ENCODE peak calls at places on chromosomes 12 and 14, in eight cellular contexts. One of them, this sample, is unnamed.
A peak's percentile ranks its signal among the peaks of the same experiment; 100 is the strongest.

GRCh38 chr14:24389266-24389855 is 9.4 kb upstream of the NYNRIN start:
- DNase-seq in nephron progenitor cell: no peak
- DNase-seq in thoracic aorta: no peak
- DNase-seq in fibroblast of pulmonary artery: peak; percentile 87
- DNase-seq in tibial nerve: no peak
- DNase-seq in heart left ventricle: no peak
- DNase-seq in neural crest cell: no peak
- DNase-seq in NB4: no peak
- DNase-seq in this sample: no peak

GRCh38 chr12:16297521-16297920 is 20.0 kb upstream of the SLC15A5 start:
- DNase-seq in fibroblast of pulmonary artery: no peak
- DNase-seq in heart left ventricle: no peak
- DNase-seq in thoracic aorta: no peak
- DNase-seq in nephron progenitor cell: no peak
- DNase-seq in neural crest cell: no peak
- DNase-seq in tibial nerve: no peak
- DNase-seq in NB4: no peak
- DNase-seq in this sample: no peak

GRCh38 chr14:97005908-97006307 is 208.7 kb downstream of the VRK1 start:
- DNase-seq in heart left ventricle: no peak
- DNase-seq in thoracic aorta: no peak
- DNase-seq in NB4: no peak
- DNase-seq in neural crest cell: no peak
- DNase-seq in fibroblast of pulmonary artery: no peak
- DNase-seq in tibial nerve: no peak
- DNase-seq in nephron progenitor cell: no peak
- DNase-seq in this sample: no peak

GRCh38 chr14:25908707-25909106 is 689.1 kb downstream of the NOVA1 start:
- DNase-seq in heart left ventricle: no peak
- DNase-seq in tibial nerve: no peak
- DNase-seq in fibroblast of pulmonary artery: no peak
- DNase-seq in thoracic aorta: no peak
- DNase-seq in neural crest cell: no peak
- DNase-seq in NB4: no peak
- DNase-seq in nephron progenitor cell: no peak
- DNase-seq in this sample: no peak

GRCh38 chr12:67241482-67241881 is 27.7 kb upstream of the CAND1 start:
- DNase-seq in NB4: no peak
- DNase-seq in tibial nerve: no peak
- DNase-seq in fibroblast of pulmonary artery: no peak
- DNase-seq in neural crest cell: no peak
- DNase-seq in nephron progenitor cell: no peak
- DNase-seq in heart left ventricle: no peak
- DNase-seq in thoracic aorta: no peak
- DNase-seq in this sample: no peak

GRCh38 chr14:69439516-69440270 is 41.2 kb downstream of the SLC39A9 start:
- DNase-seq in neural crest cell: no peak
- DNase-seq in NB4: peak; percentile 75
- DNase-seq in tibial nerve: no peak
- DNase-seq in thoracic aorta: no peak
- DNase-seq in heart left ventricle: no peak
- DNase-seq in fibroblast of pulmonary artery: no peak
- DNase-seq in nephron progenitor cell: peak; percentile 19
- DNase-seq in this sample: no peak

GRCh38 chr12:105766029-105766428 is 372.7 kb downstream of the NUAK1 start:
- DNase-seq in heart left ventricle: no peak
- DNase-seq in NB4: no peak
- DNase-seq in thoracic aorta: no peak
- DNase-seq in tibial nerve: no peak
- DNase-seq in nephron progenitor cell: no peak
- DNase-seq in fibroblast of pulmonary artery: no peak
- DNase-seq in neural crest cell: no peak
- DNase-seq in this sample: no peak

GRCh38 chr12:108477881-108478259 is 37.2 kb upstream of the FICD start:
- DNase-seq in heart left ventricle: no peak
- DNase-seq in nephron progenitor cell: no peak
- DNase-seq in neural crest cell: no peak
- DNase-seq in NB4: no peak
- DNase-seq in fibroblast of pulmonary artery: no peak
- DNase-seq in thoracic aorta: no peak
- DNase-seq in tibial nerve: no peak
- DNase-seq in this sample: no peak

GRCh38 chr14:76152333-76152681 is 585 bp downstream of the GPATCH2L start:
- DNase-seq in nephron progenitor cell: peak; percentile 59
- DNase-seq in fibroblast of pulmonary artery: peak; percentile 84
- DNase-seq in NB4: peak; percentile 92
- DNase-seq in thoracic aorta: peak; percentile 47
- DNase-seq in heart left ventricle: peak; percentile 75
- DNase-seq in tibial nerve: peak; percentile 44
- DNase-seq in neural crest cell: peak; percentile 29
- DNase-seq in this sample: peak; percentile 65

GRCh38 chr12:53006810-53007742 is 820 bp downstream of the EIF4B start:
- DNase-seq in nephron progenitor cell: peak; percentile 80
- DNase-seq in neural crest cell: peak; percentile 62
- DNase-seq in heart left ventricle: peak; percentile 84
- DNase-seq in NB4: peak; percentile 93
- DNase-seq in thoracic aorta: peak; percentile 27
- DNase-seq in fibroblast of pulmonary artery: peak; percentile 67
- DNase-seq in tibial nerve: peak; percentile 50
- DNase-seq in this sample: peak; percentile 70

GRCh38 chr12:62210422-62210821 is 49.8 kb upstream of the USP15 start:
- DNase-seq in tibial nerve: peak; percentile 60
- DNase-seq in heart left ventricle: no peak
- DNase-seq in neural crest cell: peak; percentile 40
- DNase-seq in fibroblast of pulmonary artery: peak; percentile 67
- DNase-seq in NB4: peak; percentile 79
- DNase-seq in thoracic aorta: no peak
- DNase-seq in nephron progenitor cell: peak; percentile 53
- DNase-seq in this sample: peak; percentile 51

GRCh38 chr14:96674121-96674520 is 123.1 kb upstream of the VRK1 start:
- DNase-seq in fibroblast of pulmonary artery: no peak
- DNase-seq in neural crest cell: no peak
- DNase-seq in thoracic aorta: no peak
- DNase-seq in NB4: no peak
- DNase-seq in tibial nerve: no peak
- DNase-seq in heart left ventricle: no peak
- DNase-seq in nephron progenitor cell: no peak
- DNase-seq in this sample: no peak

GRCh38 chr12:93115198-93115601 is 186.1 kb upstream of the EEA1 start:
- DNase-seq in NB4: no peak
- DNase-seq in nephron progenitor cell: no peak
- DNase-seq in thoracic aorta: no peak
- DNase-seq in neural crest cell: no peak
- DNase-seq in heart left ventricle: no peak
- DNase-seq in tibial nerve: no peak
- DNase-seq in fibroblast of pulmonary artery: no peak
- DNase-seq in this sample: no peak

GRCh38 chr12:78898416-78898815 is 33.8 kb downstream of the SYT1 start:
- DNase-seq in neural crest cell: no peak
- DNase-seq in nephron progenitor cell: no peak
- DNase-seq in fibroblast of pulmonary artery: peak; percentile 75
- DNase-seq in thoracic aorta: no peak
- DNase-seq in heart left ventricle: peak; percentile 55
- DNase-seq in NB4: no peak
- DNase-seq in tibial nerve: peak; percentile 41
- DNase-seq in this sample: no peak

GRCh38 chr14:77053046-77053841 is 24.7 kb upstream of the IRF2BPL start:
- DNase-seq in NB4: peak; percentile 92
- DNase-seq in nephron progenitor cell: peak; percentile 90
- DNase-seq in fibroblast of pulmonary artery: peak; percentile 77
- DNase-seq in tibial nerve: peak; percentile 68
- DNase-seq in heart left ventricle: peak; percentile 90
- DNase-seq in thoracic aorta: no peak
- DNase-seq in neural crest cell: peak; percentile 77
- DNase-seq in this sample: peak; percentile 67

GRCh38 chr12:38139456-38139855 is 177.1 kb upstream of the ALG10B start:
- DNase-seq in heart left ventricle: no peak
- DNase-seq in nephron progenitor cell: no peak
- DNase-seq in neural crest cell: no peak
- DNase-seq in NB4: no peak
- DNase-seq in tibial nerve: no peak
- DNase-seq in fibroblast of pulmonary artery: no peak
- DNase-seq in thoracic aorta: no peak
- DNase-seq in this sample: no peak

GRCh38 chr12:24039113-24039525 is 89.6 kb upstream of the SOX5 start:
- DNase-seq in tibial nerve: no peak
- DNase-seq in neural crest cell: no peak
- DNase-seq in fibroblast of pulmonary artery: peak; percentile 95
- DNase-seq in thoracic aorta: no peak
- DNase-seq in NB4: no peak
- DNase-seq in heart left ventricle: no peak
- DNase-seq in nephron progenitor cell: no peak
- DNase-seq in this sample: no peak

GRCh38 chr12:93163260-93164036 is 214.3 kb upstream of the NUDT4 start:
- DNase-seq in neural crest cell: no peak
- DNase-seq in tibial nerve: no peak
- DNase-seq in heart left ventricle: no peak
- DNase-seq in nephron progenitor cell: no peak
- DNase-seq in NB4: no peak
- DNase-seq in thoracic aorta: no peak
- DNase-seq in fibroblast of pulmonary artery: no peak
- DNase-seq in this sample: no peak

GRCh38 chr12:118958520-118958919 is 22.8 kb upstream of the SRRM4 start:
- DNase-seq in thoracic aorta: no peak
- DNase-seq in fibroblast of pulmonary artery: no peak
- DNase-seq in nephron progenitor cell: no peak
- DNase-seq in tibial nerve: no peak
- DNase-seq in heart left ventricle: no peak
- DNase-seq in neural crest cell: no peak
- DNase-seq in NB4: no peak
- DNase-seq in this sample: no peak

DNA sequence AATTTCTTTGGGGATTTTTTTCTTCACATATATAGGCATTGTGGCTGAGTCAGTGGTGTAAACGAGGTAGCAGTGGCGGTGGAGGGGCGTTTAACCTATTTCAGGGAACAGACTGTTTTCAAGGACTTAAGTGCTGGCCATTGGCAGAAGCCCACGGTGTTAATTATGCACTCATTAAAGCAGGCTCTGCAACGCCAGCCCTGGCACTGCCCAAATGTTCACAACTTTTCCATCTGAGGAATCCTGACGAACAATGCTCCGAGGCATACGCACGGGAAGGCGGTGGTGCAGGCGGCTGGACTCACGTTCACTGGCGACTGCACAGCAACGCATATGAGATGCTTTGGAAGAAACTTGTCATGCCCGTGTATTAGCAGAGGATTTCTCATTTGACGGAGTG is 70.7 kb upstream of the SLC24A4 start:
- DNase-seq in NB4: no peak
- DNase-seq in neural crest cell: no peak
- DNase-seq in thoracic aorta: no peak
- DNase-seq in nephron progenitor cell: no peak
- DNase-seq in fibroblast of pulmonary artery: no peak
- DNase-seq in tibial nerve: no peak
- DNase-seq in heart left ventricle: no peak
- DNase-seq in this sample: no peak
- TF ChIP-seq CTCF in NB4: no peak
- TF ChIP-seq CTCF in neural crest cell: no peak
- TF ChIP-seq CTCF in thoracic aorta: no peak
- TF ChIP-seq CTCF in nephron progenitor cell: no peak
- TF ChIP-seq CTCF in fibroblast of pulmonary artery: no peak
- TF ChIP-seq CTCF in tibial nerve: no peak
- TF ChIP-seq CTCF in heart left ventricle: no peak
- TF ChIP-seq CTCF in this sample: no peak

DNA sequence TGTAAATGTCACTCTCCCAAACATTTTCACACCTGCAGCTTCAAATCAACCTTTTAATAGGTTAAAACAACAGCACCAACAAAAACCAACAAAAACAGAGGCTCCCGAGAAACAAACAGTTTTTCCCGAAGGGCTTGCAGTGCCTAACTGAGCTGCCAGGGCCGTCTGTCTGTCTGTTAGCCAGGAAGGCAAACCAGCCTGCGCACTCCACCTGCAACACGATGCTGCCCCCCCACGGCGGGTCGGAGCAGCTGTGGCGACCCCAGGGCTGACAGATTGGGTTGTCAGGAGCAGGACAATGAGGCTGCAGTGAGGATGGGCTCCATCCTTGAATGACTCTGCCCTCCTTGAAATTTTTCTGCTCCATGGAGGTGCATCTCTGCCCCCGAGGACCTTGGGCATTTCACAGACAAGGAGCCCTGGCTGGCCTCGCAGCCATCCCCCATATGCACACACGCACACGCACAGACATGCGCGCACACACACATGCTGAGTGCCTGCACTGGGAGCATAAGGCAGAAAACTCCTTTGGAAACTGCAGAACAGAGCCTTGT is 2.6 kb downstream of the RTL1 start:
- DNase-seq in nephron progenitor cell: peak; percentile 78
- DNase-seq in NB4: peak; percentile 69
- DNase-seq in thoracic aorta: no peak
- DNase-seq in neural crest cell: peak; percentile 66
- DNase-seq in fibroblast of pulmonary artery: peak; percentile 8
- DNase-seq in tibial nerve: no peak
- DNase-seq in heart left ventricle: peak; percentile 54
- DNase-seq in this sample: peak; percentile 68
- TF ChIP-seq CTCF in nephron progenitor cell: peak; percentile 28
- TF ChIP-seq CTCF in NB4: peak; percentile 62
- TF ChIP-seq CTCF in thoracic aorta: no peak
- TF ChIP-seq CTCF in neural crest cell: peak; percentile 60
- TF ChIP-seq CTCF in fibroblast of pulmonary artery: no peak
- TF ChIP-seq CTCF in tibial nerve: no peak
- TF ChIP-seq CTCF in heart left ventricle: no peak
- TF ChIP-seq CTCF in this sample: no peak

GRCh38 chr12:2797721-2798418 is 3.1 kb downstream of the FKBP4 start:
- DNase-seq in heart left ventricle: no peak
- DNase-seq in NB4: no peak
- DNase-seq in tibial nerve: no peak
- DNase-seq in neural crest cell: no peak
- DNase-seq in nephron progenitor cell: no peak
- DNase-seq in fibroblast of pulmonary artery: peak; percentile 53
- DNase-seq in thoracic aorta: no peak
- DNase-seq in this sample: no peak
- TF ChIP-seq CTCF in heart left ventricle: no peak
- TF ChIP-seq CTCF in NB4: peak; percentile 4
- TF ChIP-seq CTCF in tibial nerve: peak; percentile 5
- TF ChIP-seq CTCF in neural crest cell: peak; percentile 25
- TF ChIP-seq CTCF in nephron progenitor cell: peak; percentile 13
- TF ChIP-seq CTCF in fibroblast of pulmonary artery: peak; percentile 23
- TF ChIP-seq CTCF in thoracic aorta: no peak
- TF ChIP-seq CTCF in this sample: no peak

GRCh38 chr12:102513739-102514138 is 33.4 kb upstream of the IGF1 start:
- DNase-seq in fibroblast of pulmonary artery: no peak
- DNase-seq in NB4: no peak
- DNase-seq in nephron progenitor cell: no peak
- DNase-seq in tibial nerve: no peak
- DNase-seq in heart left ventricle: no peak
- DNase-seq in neural crest cell: no peak
- DNase-seq in thoracic aorta: no peak
- DNase-seq in this sample: no peak
- TF ChIP-seq CTCF in fibroblast of pulmonary artery: no peak
- TF ChIP-seq CTCF in NB4: no peak
- TF ChIP-seq CTCF in nephron progenitor cell: no peak
- TF ChIP-seq CTCF in tibial nerve: no peak
- TF ChIP-seq CTCF in heart left ventricle: no peak
- TF ChIP-seq CTCF in neural crest cell: no peak
- TF ChIP-seq CTCF in thoracic aorta: no peak
- TF ChIP-seq CTCF in this sample: no peak

DNA sequence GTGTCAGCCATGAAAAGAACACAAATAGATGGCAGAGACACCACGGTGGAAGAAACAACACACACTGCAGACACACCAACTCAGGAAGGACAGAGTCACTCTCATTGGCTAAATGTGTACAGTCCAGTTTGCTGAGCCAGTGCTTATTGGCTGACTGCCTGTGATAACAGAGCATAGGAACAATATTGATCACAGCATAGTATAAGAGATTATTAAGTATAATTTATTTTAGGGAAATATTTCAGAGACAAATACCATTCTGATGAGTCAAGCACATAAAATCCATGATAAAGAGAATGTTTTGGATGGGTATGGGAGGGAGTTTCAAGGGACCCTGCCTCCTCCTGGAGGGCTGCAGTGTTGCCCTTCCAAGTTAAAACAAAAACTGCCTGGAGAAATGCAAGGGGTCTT is 50.9 kb downstream of the BTG1 start:
- DNase-seq in tibial nerve: no peak
- DNase-seq in thoracic aorta: no peak
- DNase-seq in heart left ventricle: no peak
- DNase-seq in NB4: peak; percentile 38
- DNase-seq in fibroblast of pulmonary artery: peak; percentile 35
- DNase-seq in nephron progenitor cell: no peak
- DNase-seq in neural crest cell: no peak
- DNase-seq in this sample: no peak
- TF ChIP-seq CTCF in tibial nerve: no peak
- TF ChIP-seq CTCF in thoracic aorta: no peak
- TF ChIP-seq CTCF in heart left ventricle: no peak
- TF ChIP-seq CTCF in NB4: peak; percentile 8
- TF ChIP-seq CTCF in fibroblast of pulmonary artery: peak; percentile 19
- TF ChIP-seq CTCF in nephron progenitor cell: no peak
- TF ChIP-seq CTCF in neural crest cell: no peak
- TF ChIP-seq CTCF in this sample: no peak

This sample was measured in Calu3.